ENCODE peak calls at places on chromosome 1, in four cellular contexts. O is fibroblast of gingiva; Z is activated T-helper 1 cell treated with anti-CD3 and anti-CD28 coated beads, Interleukin-12 subunit alpha, Interleukin-12 subunit beta, Interleukin-2, Interleukin-4 antibody, amounts not matched to agents 30 ng/mL and 10 ng/mL and 1 ng/mL, durations not matched to agents 14 hours and 24 hours and 36 hours; Q is pulmonary artery endothelial cell. E is an unnamed sample.

GRCh38 chr1:93317207-93317606 is 28.5 kb upstream of the DR1 start:
- DNase-seq in Z (no peak), O (no peak), Q (no peak), E (no peak)

GRCh38 chr1:235908742-235909520 is 42.2 kb upstream of the LYST start:
- DNase-seq in O (peak; percentile 96), Q (no peak), Z (no peak), E (peak; percentile 39)

GRCh38 chr1:10968411-10968826 is 44.0 kb upstream of the TARDBP start:
- DNase-seq in O (no peak), Q (no peak), Z (no peak), E (no peak)

GRCh38 chr1:154747841-154748766 is 122.0 kb downstream of the KCNN3 start:
- DNase-seq in Z (peak; percentile 59), Q (no peak), O (no peak), E (no peak)

GRCh38 chr1:162680419-162681126 is 48.3 kb downstream of the DDR2 start:
- DNase-seq in Z (no peak), Q (no peak), O (peak; percentile 65), E (no peak)

GRCh38 chr1:216888721-216889120 is 165.5 kb upstream of the ESRRG start:
- DNase-seq in Z (no peak), O (no peak), Q (no peak), E (no peak)

GRCh38 chr1:24501371-24502167 is 1.1 kb upstream of the RCAN3 start:
- DNase-seq in Q (no peak), Z (peak; percentile 48), O (peak; percentile 4), E (no peak)

GRCh38 chr1:59814901-59815825 is at the start of gene HOOK1:
- DNase-seq in Q (no peak), Z (peak; percentile 2), O (no peak), E (no peak)

GRCh38 chr1:234256359-234256758 is 116.9 kb upstream of the COA6 start:
- DNase-seq in Z (no peak), O (no peak), Q (no peak), E (no peak)

GRCh38 chr1:156310962-156311361 is 11.9 kb upstream of the VHLL start:
- DNase-seq in O (peak; percentile 86), Q (no peak), Z (no peak), E (no peak)

GRCh38 chr1:162942903-162943567 is 82.1 kb upstream of the CCDC190 start:
- DNase-seq in Z (no peak), Q (no peak), O (peak; percentile 48), E (no peak)

GRCh38 chr1:158019177-158019868 is 25.9 kb downstream of the KIRREL1 start:
- DNase-seq in Z (no peak), Q (peak; percentile 85), O (peak; percentile 87), E (no peak)

GRCh38 chr1:179079113-179079761 is 2.6 kb upstream of the TOR3A start:
- DNase-seq in Z (peak; percentile 28), O (peak; percentile 75), Q (peak; percentile 43), E (peak; percentile 30)

GRCh38 chr1:31007462-31007991 is 58.0 kb downstream of the PUM1 start:
- DNase-seq in O (peak; percentile 66), Q (peak; percentile 4), Z (no peak), E (no peak)

GRCh38 chr1:54934869-54935268 is 45.6 kb upstream of the TMEM61 start:
- DNase-seq in Z (no peak), O (peak; percentile 95), Q (peak; percentile 35), E (no peak)

GRCh38 chr1:12666141-12666735 is 22.4 kb downstream of the AADACL4 start:
- DNase-seq in Z (no peak), O (no peak), Q (no peak), E (no peak)

GRCh38 chr1:46410156-46411009 is 16.3 kb downstream of the FAAH start:
- DNase-seq in Z (no peak), Q (no peak), O (peak; percentile 17), E (no peak)